ENCODE peak calls at places on chromosomes 11 and 22, in five cellular contexts. W is cardiac muscle cell; G is ovary; Q is H9; A is CD4-positive, alpha-beta T cell. S is an unnamed sample.

GRCh38 chr11:24515632-24516031 is 18.8 kb downstream of the LUZP2 start:
- DNase-seq in W (no peak), G (no peak), Q (peak), A (no peak), S (no peak)

GRCh38 chr22:36352775-36353507 is 34.8 kb downstream of the MYH9 start:
- DNase-seq in W (no peak), G (peak), Q (no peak), A (peak), S (peak)

GRCh38 chr11:17722000-17722643 is 2.8 kb downstream of the MYOD1 start:
- DNase-seq in W (no peak), G (no peak), Q (peak), A (no peak), S (no peak)

GRCh38 chr11:2100361-2101170 is 38.6 kb downstream of the IGF2 start:
- DNase-seq in W (no peak), G (no peak), Q (peak), A (no peak), S (no peak)

GRCh38 chr11:6548641-6549040 is 51.6 kb downstream of the DNHD1 start:
- DNase-seq in W (no peak), G (no peak), Q (no peak), A (no peak), S (no peak)

GRCh38 chr11:26985941-26986340 is 8.0 kb upstream of the FIBIN start:
- DNase-seq in W (no peak), G (no peak), Q (no peak), A (no peak), S (no peak)

GRCh38 chr11:128069665-128070064 is 517.7 kb downstream of the ETS1 start:
- DNase-seq in W (no peak), G (no peak), Q (no peak), A (no peak), S (no peak)

GRCh38 chr11:78851883-78852586 is 277.4 kb upstream of the NARS2 start:
- DNase-seq in W (no peak), G (no peak), Q (no peak), A (no peak), S (no peak)

GRCh38 chr11:76214968-76215548 is 8.8 kb upstream of the WNT11 start:
- DNase-seq in W (no peak), G (no peak), Q (no peak), A (no peak), S (no peak)

GRCh38 chr22:24758164-24758799 is 16.2 kb downstream of the PIWIL3 start:
- DNase-seq in W (peak), G (peak), Q (no peak), A (peak), S (peak)

GRCh38 chr11:2655320-2655719 is 44.5 kb downstream of the KCNQ1OT1 start:
- DNase-seq in W (no peak), G (no peak), Q (no peak), A (no peak), S (no peak)

GRCh38 chr11:117314840-117315239 is 1.2 kb downstream of the BACE1 start:
- DNase-seq in W (no peak), G (peak), Q (no peak), A (no peak), S (no peak)

GRCh38 chr11:45161252-45162063 is 15.0 kb downstream of the PRDM11 start:
- DNase-seq in W (no peak), G (no peak), Q (no peak), A (no peak), S (no peak)

GRCh38 chr22:45552580-45553332 is 50.1 kb downstream of the FBLN1 start:
- DNase-seq in W (no peak), G (peak), Q (peak), A (no peak), S (peak)

GRCh38 chr11:67292671-67293070 is 3.6 kb downstream of the ANKRD13D start:
- DNase-seq in W (no peak), G (no peak), Q (no peak), A (no peak), S (no peak)

GRCh38 chr11:8838248-8838647 is 72.7 kb upstream of the AKIP1 start:
- DNase-seq in W (no peak), G (no peak), Q (no peak), A (no peak), S (peak)

GRCh38 chr22:49825944-49826602 is 1.6 kb downstream of the BRD1 start:
- DNase-seq in W (no peak), G (no peak), Q (no peak), A (peak), S (peak)

GRCh38 chr11:69359735-69360470 is 65.9 kb downstream of the MYEOV start:
- DNase-seq in W (no peak), G (no peak), Q (peak), A (no peak), S (peak)

GRCh38 chr11:69355959-69356702 is 62.2 kb downstream of the MYEOV start:
- DNase-seq in W (no peak), G (no peak), Q (no peak), A (no peak), S (no peak)

GRCh38 chr11:69358398-69359080 is 64.6 kb downstream of the MYEOV start:
- DNase-seq in W (no peak), G (no peak), Q (peak), A (no peak), S (no peak)

GRCh38 chr11:69356703-69357457 is 62.9 kb downstream of the MYEOV start:
- DNase-seq in W (no peak), G (no peak), Q (peak), A (no peak), S (peak)

GRCh38 chr11:69357458-69358397 is 63.8 kb downstream of the MYEOV start:
- DNase-seq in W (no peak), G (no peak), Q (peak), A (no peak), S (no peak)
- TF ChIP-seq CTCF in W (no peak), G (no peak), Q (no peak), A (no peak), S (no peak)

DNA sequence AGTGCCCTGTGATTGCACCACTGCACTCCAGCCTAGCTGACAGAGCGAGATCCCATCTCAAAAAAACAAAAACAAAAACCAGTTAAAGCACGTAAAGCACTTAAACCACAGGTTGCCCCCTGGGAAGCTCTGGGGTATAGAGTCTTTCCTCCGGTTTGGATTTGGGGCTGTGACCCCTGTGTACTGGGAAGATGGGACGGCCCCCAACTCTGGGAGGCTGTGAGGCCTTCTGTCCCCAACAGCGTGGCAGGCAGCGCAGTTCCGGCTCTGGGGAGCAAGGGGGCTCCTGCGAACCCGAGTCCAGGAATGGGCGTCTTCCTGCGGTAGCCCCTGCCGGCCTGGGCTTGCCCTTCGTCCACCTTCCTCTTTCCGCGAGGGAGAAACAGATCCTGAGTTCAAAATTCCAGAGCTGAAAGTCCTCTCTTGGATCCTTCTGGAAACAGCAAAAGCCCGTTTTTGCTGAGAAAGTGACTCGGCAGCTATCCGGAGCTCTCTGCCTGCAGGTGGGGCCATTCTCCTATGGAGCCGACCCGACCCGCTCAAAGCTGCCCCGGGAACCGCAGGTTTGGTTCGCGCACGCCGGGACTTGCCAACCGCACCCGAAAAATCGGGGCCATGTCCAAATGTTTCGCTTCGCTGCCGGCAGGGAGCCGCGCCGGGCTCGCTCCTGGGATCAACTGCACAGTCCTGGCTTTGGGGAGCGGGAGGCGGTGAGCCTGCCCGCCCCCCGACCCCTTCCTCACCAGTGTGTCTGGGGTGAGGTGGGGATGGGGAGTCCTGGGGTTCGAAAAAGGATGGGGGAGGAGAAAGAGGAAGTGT is 36.3 kb upstream of the POLA2 start:
- DNase-seq in W (peak), G (peak), Q (peak), A (peak), S (peak)
- TF ChIP-seq CTCF in W (peak), G (peak), Q (peak), A (no peak), S (peak)

GRCh38 chr22:19713650-19714319 is 518 bp upstream of the SEPTIN5 start:
- DNase-seq in W (peak), G (no peak), Q (no peak), A (no peak), S (no peak)
- TF ChIP-seq CTCF in W (no peak), G (no peak), Q (no peak), A (no peak), S (no peak)

GRCh38 chr22:42692239-42693054 is 28.2 kb downstream of the A4GALT start:
- DNase-seq in W (no peak), G (no peak), Q (no peak), A (no peak), S (no peak)
- TF ChIP-seq CTCF in W (no peak), G (no peak), Q (peak), A (no peak), S (no peak)

GRCh38 chr22:28769394-28770085 is 3.0 kb upstream of the CCDC117 start:
- DNase-seq in W (no peak), G (no peak), Q (no peak), A (no peak), S (no peak)

GRCh38 chr22:28771195-28771791 is 1.2 kb upstream of the CCDC117 start:
- DNase-seq in W (no peak), G (no peak), Q (no peak), A (no peak), S (no peak)

GRCh38 chr22:28774378-28774777 is 1.9 kb downstream of the CCDC117 start:
- DNase-seq in W (no peak), G (no peak), Q (no peak), A (no peak), S (no peak)

GRCh38 chr22:28773461-28773867 is 969 bp downstream of the CCDC117 start:
- DNase-seq in W (no peak), G (no peak), Q (no peak), A (no peak), S (no peak)

DNA sequence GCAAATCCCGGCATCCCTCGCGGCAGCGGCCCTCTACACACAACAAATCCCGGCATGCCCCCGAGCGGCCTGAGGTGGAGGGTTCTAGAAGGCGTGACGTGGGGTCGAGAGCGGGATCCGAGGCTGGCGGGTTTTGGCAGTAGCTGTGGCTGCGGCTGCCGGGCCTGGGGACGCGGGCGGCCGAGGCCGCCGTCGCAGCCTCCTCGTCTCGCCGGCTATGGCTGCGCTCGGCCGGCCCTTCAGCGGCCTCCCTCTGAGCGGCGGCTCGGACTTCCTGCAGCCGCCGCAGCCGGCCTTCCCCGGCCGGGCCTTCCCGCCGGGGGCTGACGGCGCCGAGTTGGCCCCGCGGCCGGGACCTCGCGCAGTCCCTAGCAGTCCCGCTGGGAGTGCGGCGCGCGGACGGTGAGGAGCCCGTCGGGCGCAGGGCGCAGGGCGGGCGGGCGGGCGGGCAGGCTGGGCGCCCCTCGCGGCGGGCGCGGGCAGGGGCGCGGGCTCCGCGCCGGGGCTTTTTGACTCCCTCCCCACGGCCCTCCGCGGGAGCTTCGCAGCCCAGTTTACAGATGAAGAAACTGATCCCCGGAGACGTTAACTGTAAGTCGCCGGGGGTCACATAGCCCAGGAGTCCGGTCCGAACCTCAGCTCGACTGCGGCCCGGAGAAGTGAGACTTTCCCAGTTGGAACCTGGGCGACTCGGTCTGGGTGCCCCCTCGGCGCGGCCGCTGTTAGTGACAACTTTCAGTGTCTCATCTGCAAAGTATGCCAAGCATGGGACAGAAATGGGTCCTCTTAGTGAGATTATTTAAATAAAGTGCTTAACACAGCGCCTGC is at the start of gene CCDC117:
- DNase-seq in W (peak), G (peak), Q (peak), A (peak), S (peak)
- TF ChIP-seq CTCF in W (peak), G (peak), Q (peak), A (no peak), S (peak)

GRCh38 chr11:129416080-129416820 is 40.6 kb downstream of the BARX2 start:
- DNase-seq in W (no peak), G (no peak), Q (no peak), A (no peak), S (no peak)

GRCh38 chr11:129408865-129409444 is 33.3 kb downstream of the BARX2 start:
- DNase-seq in W (no peak), G (no peak), Q (no peak), A (no peak), S (no peak)

GRCh38 chr11:129414144-129414876 is 38.7 kb downstream of the BARX2 start:
- DNase-seq in W (no peak), G (no peak), Q (no peak), A (no peak), S (no peak)

GRCh38 chr11:129412501-129412900 is 36.9 kb downstream of the BARX2 start:
- DNase-seq in W (no peak), G (no peak), Q (no peak), A (no peak), S (no peak)

GRCh38 chr11:129410561-129410960 is 34.9 kb downstream of the BARX2 start:
- DNase-seq in W (no peak), G (no peak), Q (no peak), A (no peak), S (no peak)
- TF ChIP-seq CTCF in W (no peak), G (no peak), Q (peak), A (no peak), S (no peak)

DNA sequence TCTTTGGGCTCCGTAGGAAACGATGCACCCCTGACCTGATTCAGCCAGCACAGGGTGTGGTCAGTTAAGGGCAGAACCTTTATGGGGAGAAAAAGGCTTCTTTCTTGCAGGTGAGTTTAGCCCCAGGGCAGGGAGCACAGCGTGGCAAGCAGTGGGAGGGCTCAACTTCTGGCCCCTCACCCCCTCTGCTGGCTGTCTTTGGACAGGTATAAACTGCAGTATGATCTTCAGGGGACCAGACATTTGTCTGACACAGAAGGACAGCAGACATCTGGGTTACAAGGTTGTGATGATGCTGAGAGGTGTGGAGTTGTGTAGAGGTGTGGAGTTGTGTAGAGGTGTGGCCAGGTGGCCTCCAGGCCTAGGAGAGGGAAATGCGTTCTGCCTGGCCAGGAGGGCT is 324.0 kb upstream of the PLET1 start:
- DNase-seq in W (peak), G (no peak), Q (peak), A (no peak), S (no peak)
- TF ChIP-seq CTCF in W (peak), G (no peak), Q (peak), A (no peak), S (peak)

S was measured in brain microvascular endothelial cell.